ENCODE peak calls at places on chromosomes 3 and 15, in five cellular contexts. A, S, V, W and B are unnamed samples.

GRCh38 chr15:92934706-92935105 is 34.6 kb downstream of the CHD2 start:
- DNase-seq in V (no peak), S (no peak), W (no peak), A (no peak), B (no peak)

GRCh38 chr15:27082019-27082418 is 111.0 kb downstream of the GABRG3 start:
- DNase-seq in W (no peak), V (no peak), S (no peak), A (no peak), B (no peak)

GRCh38 chr3:29936054-29936453 is 655.2 kb downstream of the RBMS3 start:
- DNase-seq in S (no peak), W (no peak), A (no peak), V (no peak), B (no peak)

GRCh38 chr3:36677331-36678007 is 86.9 kb downstream of the DCLK3 start:
- DNase-seq in V (peak; percentile 55), W (peak; percentile 98), A (no peak), S (no peak), B (peak; percentile 89)

GRCh38 chr3:4746241-4746958 is 232.8 kb upstream of the BHLHE40 start:
- DNase-seq in W (peak; percentile 70), V (no peak), A (no peak), S (no peak), B (peak; percentile 94)

GRCh38 chr15:54109014-54109413 is 130.8 kb downstream of the UNC13C start:
- DNase-seq in A (no peak), S (no peak), V (no peak), W (no peak), B (no peak)

GRCh38 chr3:109275702-109276293 is 40.5 kb downstream of the DPPA2 start:
- DNase-seq in W (peak; percentile 55), V (peak; percentile 2), A (peak; percentile 10), S (no peak), B (peak; percentile 77)

GRCh38 chr3:157498374-157498773 is 4.8 kb downstream of the VEPH1 start:
- DNase-seq in V (no peak), A (no peak), W (no peak), S (no peak), B (no peak)

GRCh38 chr15:60829416-60829815 is 350.5 kb upstream of the ICE2 start:
- DNase-seq in A (no peak), W (peak; percentile 80), V (no peak), S (no peak), B (no peak)

GRCh38 chr3:140013220-140013619 is 78.2 kb downstream of the CLSTN2 start:
- DNase-seq in S (no peak), A (no peak), V (no peak), W (no peak), B (no peak)

GRCh38 chr3:58198362-58198761 is 12.4 kb downstream of the DNASE1L3 start:
- DNase-seq in A (no peak), W (peak; percentile 50), S (no peak), V (no peak), B (peak; percentile 65)

GRCh38 chr3:52070724-52071621 is 14.6 kb upstream of the DUSP7 start:
- DNase-seq in A (peak; percentile 57), W (no peak), V (no peak), S (peak; percentile 87), B (no peak)

GRCh38 chr15:22961661-22962221 is 18.4 kb downstream of the CYFIP1 start:
- DNase-seq in A (peak; percentile 66), W (peak; percentile 32), V (no peak), S (no peak), B (peak; percentile 29)

GRCh38 chr3:72887723-72888545 is at the start of gene GXYLT2:
- DNase-seq in V (no peak), A (peak; percentile 34), W (peak; percentile 77), S (peak; percentile 70), B (peak; percentile 84)

GRCh38 chr3:174540081-174540480 is 319.1 kb upstream of the NAALADL2 start:
- DNase-seq in S (no peak), W (no peak), A (no peak), V (no peak), B (no peak)

GRCh38 chr15:91289324-91289723 is 189.3 kb downstream of the SV2B start:
- DNase-seq in S (no peak), A (no peak), W (no peak), V (no peak), B (no peak)

GRCh38 chr3:124117486-124117885 is 125.6 kb upstream of the ROPN1 start:
- DNase-seq in A (peak; percentile 67), S (no peak), W (peak; percentile 72), V (peak; percentile 15), B (peak; percentile 9)

GRCh38 chr3:2024037-2024436 is 74.6 kb upstream of the CNTN4 start:
- DNase-seq in S (no peak), A (no peak), W (no peak), V (no peak), B (peak; percentile 1)

GRCh38 chr3:60755094-60755493 is 496.2 kb downstream of the FHIT start:
- DNase-seq in W (no peak), S (no peak), A (no peak), V (no peak), B (no peak)

GRCh38 chr3:170423001-170423615 is 4.4 kb downstream of the CLDN11 start:
- DNase-seq in S (no peak), W (no peak), V (no peak), A (no peak), B (peak; percentile 80)

GRCh38 chr15:42107483-42107882 is 13.1 kb upstream of the PLA2G4D start:
- DNase-seq in S (no peak), W (no peak), V (no peak), A (no peak), B (no peak)

GRCh38 chr15:77607111-77607893 is 25.4 kb downstream of the LINGO1 start:
- DNase-seq in S (no peak), V (no peak), A (no peak), W (peak; percentile 77), B (peak; percentile 40)

GRCh38 chr15:48754011-48754410 is 56.9 kb downstream of the CEP152 start:
- DNase-seq in V (no peak), W (no peak), S (no peak), A (no peak), B (no peak)

GRCh38 chr3:8768364-8769087 is 887 bp downstream of the OXTR start:
- DNase-seq in S (no peak), V (no peak), W (peak; percentile 23), A (peak; percentile 9), B (peak; percentile 25)
- H3K4me3 ChIP-seq in S (peak overlapping the region; percentile 65), V (peak overlapping the region; percentile 66), W (peak overlapping the region; percentile 52), A (no peak overlapping the region), B (peak overlapping the region; percentile 68)

DNA sequence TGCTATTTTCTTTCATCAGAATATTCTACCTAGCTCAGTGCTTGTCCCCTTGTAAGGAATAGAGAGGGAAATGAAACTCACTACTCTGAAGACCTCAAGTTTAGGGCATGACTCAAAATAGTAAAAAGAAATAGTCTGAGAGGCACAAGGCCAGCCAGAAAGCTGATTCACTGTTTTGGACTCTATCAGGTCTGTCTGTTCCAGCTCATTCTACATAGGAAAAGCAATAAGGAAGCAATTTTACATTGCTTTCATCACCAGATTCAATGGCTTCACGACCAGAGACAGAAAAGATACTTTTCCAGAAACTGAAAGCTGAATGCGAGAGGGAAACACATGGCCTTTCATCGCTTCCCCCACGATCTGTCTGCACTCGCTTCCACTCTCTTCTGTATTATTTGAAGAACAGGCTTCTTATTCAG is 276.0 kb downstream of the GBE1 start:
- DNase-seq in V (peak; percentile 21), W (peak; percentile 87), A (peak; percentile 93), S (no peak), B (peak; percentile 75)
- H3K4me3 ChIP-seq in V (no peak overlapping the region), W (no peak overlapping the region), A (peak overlapping the region; percentile 3), S (no peak overlapping the region), B (no peak overlapping the region)

GRCh38 chr3:11291808-11292207 is 19.6 kb downstream of the ATG7 start:
- DNase-seq in V (no peak), A (no peak), S (no peak), W (no peak), B (no peak)
- H3K4me3 ChIP-seq in V (no peak overlapping the region), A (no peak overlapping the region), S (no peak overlapping the region), W (no peak overlapping the region), B (no peak overlapping the region)

GRCh38 chr15:49847937-49848823 is 227.3 kb downstream of the DTWD1 start:
- DNase-seq in V (peak; percentile 92), S (no peak), W (peak; percentile 99), A (no peak), B (peak; percentile 96)
- H3K4me3 ChIP-seq in V (no peak overlapping the region), S (no peak overlapping the region), W (no peak overlapping the region), A (no peak overlapping the region), B (no peak overlapping the region)

GRCh38 chr3:9420850-9421549 is 23.6 kb downstream of the SETD5 start:
- DNase-seq in A (peak; percentile 72), S (no peak), V (no peak), W (peak; percentile 63), B (peak; percentile 55)

GRCh38 chr3:9428411-9428810 is 31.0 kb downstream of the SETD5 start:
- DNase-seq in S (no peak), A (no peak), V (no peak), W (no peak), B (no peak)

DNA sequence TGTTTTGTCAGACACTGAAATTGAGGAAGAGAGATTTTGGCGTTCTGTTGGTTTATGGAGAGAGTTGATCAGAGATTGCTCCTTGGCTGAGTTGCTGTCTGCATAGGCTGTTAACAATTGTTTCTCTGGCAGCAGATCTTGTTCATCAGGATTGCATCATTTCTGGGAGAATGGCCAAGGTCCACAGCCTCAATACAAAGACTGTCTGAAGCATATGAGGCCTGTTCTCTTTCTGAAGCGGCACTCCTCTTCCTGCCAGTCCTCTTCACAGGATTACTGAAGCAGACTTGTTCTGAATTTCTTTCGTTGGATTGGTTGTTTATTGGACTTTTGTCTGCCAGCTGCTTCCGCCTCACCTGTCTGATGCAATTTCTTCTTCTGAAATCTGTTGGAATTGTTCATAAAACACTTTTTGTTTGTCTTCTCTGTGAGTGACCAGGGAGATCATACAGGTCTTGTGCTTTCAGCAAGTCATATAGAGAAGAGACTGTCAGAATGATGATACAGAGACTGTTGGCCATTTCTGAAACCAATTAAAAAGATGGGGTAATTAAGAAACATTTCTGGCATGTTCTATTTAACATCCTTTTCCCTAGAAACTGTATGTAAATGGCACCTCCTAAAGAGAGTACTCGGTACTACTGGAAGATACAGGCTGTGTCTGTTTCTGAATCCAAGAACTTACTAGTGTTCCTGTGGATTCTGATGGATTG is 25.5 kb downstream of the SETD5 start:
- DNase-seq in A (peak; percentile 99), V (peak; percentile 92), W (peak; percentile 99), S (peak; percentile 65), B (peak; percentile 99)
- H3K4me3 ChIP-seq in A (peak overlapping the region; percentile 40), V (peak overlapping the region; percentile 14), W (no peak overlapping the region), S (peak overlapping the region; percentile 27), B (peak overlapping the region; percentile 15)

GRCh38 chr15:59536553-59536952 is 75.0 kb upstream of the GCNT3 start:
- DNase-seq in V (no peak), W (no peak), S (no peak), A (no peak), B (no peak)
- H3K4me3 ChIP-seq in V (no peak overlapping the region), W (no peak overlapping the region), S (no peak overlapping the region), A (no peak overlapping the region), B (no peak overlapping the region)

GRCh38 chr15:90002428-90002844 is 1.3 kb downstream of the ZNF710 start:
- DNase-seq in W (peak; percentile 45), S (peak; percentile 57), A (peak; percentile 44), V (no peak), B (peak; percentile 42)
- H3K4me3 ChIP-seq in W (peak overlapping the region; percentile 64), S (peak overlapping the region; percentile 90), A (peak overlapping the region; percentile 80), V (peak overlapping the region; percentile 68), B (peak overlapping the region; percentile 71)

GRCh38 chr3:121718205-121718846 is 31.2 kb downstream of the GOLGB1 start:
- DNase-seq in V (no peak), A (no peak), W (no peak), S (no peak), B (no peak)
- H3K4me3 ChIP-seq in V (no peak overlapping the region), A (no peak overlapping the region), W (no peak overlapping the region), S (no peak overlapping the region), B (no peak overlapping the region)